ENCODE peak calls at places on chromosomes 16 and 17, in four cellular contexts. One of them, this sample, is unnamed.
A peak's percentile ranks its signal among the peaks of the same experiment; 100 is the strongest.

GRCh38 chr17:48540213-48540612 is 4.7 kb downstream of the HOXB2 start:
- DNase-seq in WTC11: no peak
- DNase-seq in GM12878: no peak
- DNase-seq in HepG2: no peak
- DNase-seq in this sample: no peak

GRCh38 chr16:51048544-51048943 is 102.5 kb downstream of the SALL1 start:
- DNase-seq in GM12878: no peak
- DNase-seq in WTC11: no peak
- DNase-seq in HepG2: no peak
- DNase-seq in this sample: peak; percentile 49

GRCh38 chr16:86427327-86427935 is 82.9 kb upstream of the FOXF1 start:
- DNase-seq in WTC11: no peak
- DNase-seq in GM12878: no peak
- DNase-seq in HepG2: no peak
- DNase-seq in this sample: no peak

GRCh38 chr16:364595-365491 is 5.5 kb downstream of the MRPL28 start:
- DNase-seq in HepG2: no peak
- DNase-seq in WTC11: no peak
- DNase-seq in GM12878: no peak
- DNase-seq in this sample: peak; percentile 50

GRCh38 chr16:7509919-7510705 is 177.5 kb downstream of the RBFOX1 start:
- DNase-seq in HepG2: no peak
- DNase-seq in GM12878: no peak
- DNase-seq in WTC11: no peak
- DNase-seq in this sample: no peak

GRCh38 chr17:14580494-14580893 is 279.6 kb downstream of the HS3ST3B1 start:
- DNase-seq in WTC11: no peak
- DNase-seq in HepG2: no peak
- DNase-seq in GM12878: no peak
- DNase-seq in this sample: no peak

GRCh38 chr17:66386789-66387351 is 84.5 kb downstream of the PRKCA start:
- DNase-seq in GM12878: no peak
- DNase-seq in WTC11: no peak
- DNase-seq in HepG2: peak; percentile 85
- DNase-seq in this sample: no peak

GRCh38 chr16:83116274-83116892 is 489.6 kb downstream of the CDH13 start:
- DNase-seq in GM12878: no peak
- DNase-seq in HepG2: no peak
- DNase-seq in WTC11: peak; percentile 39
- DNase-seq in this sample: no peak

GRCh38 chr17:71472809-71473789 is 647.7 kb upstream of the SOX9 start:
- DNase-seq in GM12878: no peak
- DNase-seq in HepG2: peak; percentile 65
- DNase-seq in WTC11: peak; percentile 11
- DNase-seq in this sample: peak; percentile 8

GRCh38 chr17:70313031-70313430 is 143.7 kb downstream of the KCNJ2 start:
- DNase-seq in GM12878: no peak
- DNase-seq in WTC11: no peak
- DNase-seq in HepG2: no peak
- DNase-seq in this sample: no peak

GRCh38 chr16:25608002-25608401 is 83.8 kb upstream of the HS3ST4 start:
- DNase-seq in HepG2: no peak
- DNase-seq in GM12878: no peak
- DNase-seq in WTC11: no peak
- DNase-seq in this sample: no peak

GRCh38 chr17:65177901-65178300 is 40.7 kb downstream of the RGS9 start:
- DNase-seq in HepG2: no peak
- DNase-seq in WTC11: no peak
- DNase-seq in GM12878: no peak
- DNase-seq in this sample: no peak

GRCh38 chr17:80970044-80970761 is 21.4 kb upstream of the CHMP6 start:
- DNase-seq in GM12878: no peak
- DNase-seq in HepG2: no peak
- DNase-seq in WTC11: peak; percentile 58
- DNase-seq in this sample: peak; percentile 40

GRCh38 chr16:46673320-46674013 is 15.5 kb downstream of the VPS35 start:
- DNase-seq in HepG2: peak; percentile 79
- DNase-seq in GM12878: peak; percentile 27
- DNase-seq in WTC11: peak; percentile 62
- DNase-seq in this sample: peak; percentile 77

GRCh38 chr16:66365588-66365987 is 903 bp upstream of the CDH5 start:
- DNase-seq in GM12878: no peak
- DNase-seq in HepG2: no peak
- DNase-seq in WTC11: no peak
- DNase-seq in this sample: no peak

GRCh38 chr17:76515291-76515949 is 14.2 kb upstream of the RHBDF2 start:
- DNase-seq in GM12878: peak; percentile 82
- DNase-seq in WTC11: no peak
- DNase-seq in HepG2: no peak
- DNase-seq in this sample: no peak

GRCh38 chr17:78144146-78144719 is 2.0 kb upstream of the C17orf99 start:
- DNase-seq in GM12878: no peak
- DNase-seq in WTC11: no peak
- DNase-seq in HepG2: no peak
- DNase-seq in this sample: peak; percentile 92

GRCh38 chr16:53891409-53892139 is 187.6 kb downstream of the FTO start:
- DNase-seq in WTC11: no peak
- DNase-seq in HepG2: no peak
- DNase-seq in GM12878: no peak
- DNase-seq in this sample: no peak

GRCh38 chr17:44956076-44956475 is 8.5 kb upstream of the KIF18B start:
- DNase-seq in WTC11: no peak
- DNase-seq in HepG2: no peak
- DNase-seq in GM12878: no peak
- DNase-seq in this sample: no peak

GRCh38 chr16:74738816-74739215 is 35.8 kb downstream of the FA2H start:
- DNase-seq in HepG2: no peak
- DNase-seq in GM12878: no peak
- DNase-seq in WTC11: no peak
- DNase-seq in this sample: no peak

GRCh38 chr17:30345527-30346075 is 11.7 kb upstream of the TMIGD1 start:
- DNase-seq in WTC11: no peak
- DNase-seq in GM12878: no peak
- DNase-seq in HepG2: peak; percentile 71
- DNase-seq in this sample: peak; percentile 43

GRCh38 chr17:75799402-75799801 is 14.8 kb downstream of the UNK start:
- DNase-seq in WTC11: no peak
- DNase-seq in GM12878: no peak
- DNase-seq in HepG2: no peak
- DNase-seq in this sample: no peak

GRCh38 chr17:44540246-44541084 is 16.8 kb upstream of the FZD2 start:
- DNase-seq in GM12878: no peak
- DNase-seq in HepG2: no peak
- DNase-seq in WTC11: no peak
- DNase-seq in this sample: no peak

GRCh38 chr16:85593503-85594195 is 19.5 kb upstream of the GSE1 start:
- DNase-seq in WTC11: no peak
- DNase-seq in GM12878: no peak
- DNase-seq in HepG2: no peak
- DNase-seq in this sample: no peak

GRCh38 chr16:85699628-85700027 is 10.9 kb upstream of the GINS2 start:
- DNase-seq in HepG2: no peak
- DNase-seq in GM12878: no peak
- DNase-seq in WTC11: no peak
- DNase-seq in this sample: peak; percentile 40

GRCh38 chr16:51550785-51551184 is 399.7 kb upstream of the SALL1 start:
- DNase-seq in GM12878: no peak
- DNase-seq in WTC11: no peak
- DNase-seq in HepG2: no peak
- DNase-seq in this sample: no peak

GRCh38 chr16:57633383-57634064 is 5.1 kb downstream of the ADGRG1 start:
- DNase-seq in HepG2: no peak
- DNase-seq in WTC11: no peak
- DNase-seq in GM12878: no peak
- DNase-seq in this sample: no peak

GRCh38 chr17:29884995-29885394 is 45.0 kb downstream of the SSH2 start:
- DNase-seq in WTC11: no peak
- DNase-seq in HepG2: no peak
- DNase-seq in GM12878: no peak
- DNase-seq in this sample: no peak

GRCh38 chr16:27235938-27236245 is 32.6 kb downstream of the KDM8 start:
- DNase-seq in WTC11: no peak
- DNase-seq in HepG2: no peak
- DNase-seq in GM12878: no peak
- DNase-seq in this sample: no peak

GRCh38 chr16:27067138-27067537 is 411 bp downstream of the C16orf82 start:
- DNase-seq in HepG2: no peak
- DNase-seq in GM12878: no peak
- DNase-seq in WTC11: peak; percentile 64
- DNase-seq in this sample: no peak

GRCh38 chr17:6269474-6269873 is 165.4 kb downstream of the AIPL1 start:
- DNase-seq in GM12878: no peak
- DNase-seq in HepG2: no peak
- DNase-seq in WTC11: peak; percentile 74
- DNase-seq in this sample: peak; percentile 20

GRCh38 chr16:3882531-3882930 is 2.0 kb upstream of the CREBBP start:
- DNase-seq in WTC11: no peak
- DNase-seq in GM12878: no peak
- DNase-seq in HepG2: no peak
- DNase-seq in this sample: no peak

GRCh38 chr16:78786635-78787034 is 687.2 kb downstream of the WWOX start:
- DNase-seq in HepG2: no peak
- DNase-seq in GM12878: no peak
- DNase-seq in WTC11: no peak
- DNase-seq in this sample: no peak

GRCh38 chr17:50177983-50178834 is 12.4 kb downstream of the SGCA start:
- DNase-seq in WTC11: peak; percentile 68
- DNase-seq in GM12878: no peak
- DNase-seq in HepG2: peak; percentile 89
- DNase-seq in this sample: peak; percentile 71

GRCh38 chr16:9112166-9112843 is 20.9 kb downstream of the HAPSTR1 start:
- DNase-seq in GM12878: no peak
- DNase-seq in HepG2: peak; percentile 72
- DNase-seq in WTC11: no peak
- DNase-seq in this sample: no peak

GRCh38 chr17:17537311-17538099 is 41.3 kb upstream of the RASD1 start:
- DNase-seq in GM12878: no peak
- DNase-seq in HepG2: no peak
- DNase-seq in WTC11: no peak
- DNase-seq in this sample: no peak

GRCh38 chr17:66580601-66581385 is 254.1 kb upstream of the CACNG5 start:
- DNase-seq in WTC11: no peak
- DNase-seq in GM12878: no peak
- DNase-seq in HepG2: no peak
- DNase-seq in this sample: peak; percentile 16

DNA sequence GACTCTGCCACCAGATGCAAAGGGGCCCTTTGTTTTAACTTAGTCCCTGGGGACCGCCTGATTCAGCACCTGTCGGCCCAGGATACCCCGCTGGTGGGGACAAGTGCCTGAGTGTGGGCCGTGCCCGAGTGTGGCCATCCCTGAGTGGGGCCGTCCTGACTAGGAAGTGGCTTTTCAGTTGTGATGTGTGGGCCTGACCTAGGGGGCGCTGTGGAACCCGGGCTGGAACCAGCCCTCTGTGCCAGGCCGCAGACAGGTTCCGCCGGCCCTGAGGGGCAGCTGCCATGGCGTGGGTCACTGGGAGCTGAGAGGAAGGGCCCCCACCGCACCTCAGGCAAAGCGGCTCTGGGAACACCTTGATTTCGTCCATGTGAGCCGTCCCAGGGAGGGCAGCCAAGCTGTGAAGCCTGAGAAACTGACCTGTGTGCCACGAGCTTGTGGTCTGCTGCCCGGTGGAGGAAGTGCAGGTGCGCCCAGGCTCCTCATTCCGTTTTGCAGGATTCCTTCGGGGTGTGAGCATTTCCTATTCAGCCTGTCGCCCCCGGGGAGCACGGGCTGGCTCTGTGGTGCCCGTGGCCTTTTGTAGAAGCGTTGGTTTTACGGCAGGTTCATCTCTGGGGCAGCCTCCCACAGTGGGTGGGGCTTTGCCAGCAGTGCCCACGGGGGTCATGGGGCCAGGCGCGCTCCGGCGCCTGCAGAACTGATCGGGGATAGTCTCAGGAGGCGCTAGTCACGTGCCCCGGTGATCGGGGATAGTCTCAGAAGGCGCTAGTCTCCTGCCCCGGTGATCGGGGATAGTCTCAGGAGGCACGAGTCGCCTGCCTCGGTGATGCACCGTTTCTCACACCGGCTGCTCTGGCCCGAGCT is 5.3 kb downstream of the RPL13 start:
- DNase-seq in GM12878: no peak
- DNase-seq in HepG2: peak; percentile 57
- DNase-seq in WTC11: peak; percentile 77
- DNase-seq in this sample: peak; percentile 62
- TF ChIP-seq CREM in GM12878: no peak
- TF ChIP-seq CREM in HepG2: no peak
- TF ChIP-seq CREM in WTC11: peak; percentile 69
- TF ChIP-seq CREM in this sample: peak; percentile 5

DNA sequence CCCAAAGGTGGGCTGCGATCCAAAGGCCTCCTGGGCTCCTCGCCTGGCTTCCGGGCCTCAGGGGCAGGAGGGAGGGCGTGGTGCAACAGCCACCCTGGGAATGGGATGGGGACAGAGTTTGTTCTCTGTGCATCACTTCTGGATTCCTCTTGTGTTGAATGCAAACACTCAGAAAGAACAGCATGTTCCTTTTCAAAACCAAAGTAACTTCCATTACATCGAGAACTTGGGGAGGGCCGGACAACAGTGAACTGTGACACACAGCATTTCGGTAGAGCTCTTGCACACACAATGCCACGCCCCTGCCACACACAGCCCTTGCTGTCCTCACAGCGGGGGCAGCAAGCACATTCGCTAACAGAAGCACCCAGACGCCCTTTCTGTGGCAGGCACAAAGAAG is 36.1 kb upstream of the FASN start:
- DNase-seq in GM12878: no peak
- DNase-seq in HepG2: no peak
- DNase-seq in WTC11: no peak
- DNase-seq in this sample: no peak
- TF ChIP-seq CREM in GM12878: no peak
- TF ChIP-seq CREM in HepG2: no peak
- TF ChIP-seq CREM in WTC11: no peak
- TF ChIP-seq CREM in this sample: no peak

GRCh38 chr16:68090526-68090925 is 5.4 kb downstream of the NFATC3 start:
- DNase-seq in HepG2: no peak
- DNase-seq in GM12878: no peak
- DNase-seq in WTC11: no peak
- DNase-seq in this sample: no peak

GRCh38 chr16:68090109-68090508 is 4.9 kb downstream of the NFATC3 start:
- DNase-seq in HepG2: no peak
- DNase-seq in GM12878: no peak
- DNase-seq in WTC11: no peak
- DNase-seq in this sample: no peak

GRCh38 chr16:68093816-68094613 is 8.8 kb downstream of the NFATC3 start:
- DNase-seq in WTC11: no peak
- DNase-seq in HepG2: no peak
- DNase-seq in GM12878: no peak
- DNase-seq in this sample: no peak

GRCh38 chr16:68089067-68089466 is 3.9 kb downstream of the NFATC3 start:
- DNase-seq in GM12878: no peak
- DNase-seq in WTC11: no peak
- DNase-seq in HepG2: no peak
- DNase-seq in this sample: no peak

GRCh38 chr16:68091604-68092261 is 6.6 kb downstream of the NFATC3 start:
- DNase-seq in HepG2: peak; percentile 70
- DNase-seq in GM12878: no peak
- DNase-seq in WTC11: no peak
- DNase-seq in this sample: no peak
- TF ChIP-seq CREM in HepG2: no peak
- TF ChIP-seq CREM in GM12878: no peak
- TF ChIP-seq CREM in WTC11: no peak
- TF ChIP-seq CREM in this sample: no peak

GRCh38 chr16:29784901-29785500 is 5.5 kb upstream of the KIF22 start:
- DNase-seq in HepG2: no peak
- DNase-seq in GM12878: no peak
- DNase-seq in WTC11: peak; percentile 94
- DNase-seq in this sample: peak; percentile 79
- TF ChIP-seq CREM in HepG2: no peak
- TF ChIP-seq CREM in GM12878: peak; percentile 49
- TF ChIP-seq CREM in WTC11: no peak
- TF ChIP-seq CREM in this sample: peak; percentile 84

This sample was measured in K562.